ENCODE peak calls at places on chromosomes 13 and 19, in seven cellular contexts. A is smooth muscle cell of the brain vasculature; Q is stimulated activated CD8-positive, alpha-beta memory T cell treated with anti-CD3 and anti-CD28 coated beads, Interleukin-4, amount 100 ng/mL, for 4 hours; K is RWPE1; C is NCI-H2081; H is GM12865; I is progenitor cell of endocrine pancreas. L is an unnamed sample.
A peak's percentile ranks its signal among the peaks of the same experiment; 100 is the strongest.

GRCh38 chr13:40986328-40986856 is 32.7 kb downstream of the ELF1 start:
- DNase-seq in C (no peak), I (no peak), Q (no peak), H (no peak), A (no peak), K (no peak), L (no peak)

GRCh38 chr19:35140898-35141626 is 2.0 kb upstream of the FXYD7 start:
- DNase-seq in Q (peak; percentile 93), A (no peak), I (peak; percentile 70), H (peak; percentile 92), K (peak; percentile 99), C (peak; percentile 30), L (peak; percentile 93)

GRCh38 chr19:18795540-18795939 is 4.4 kb upstream of the COMP start:
- DNase-seq in C (no peak), H (no peak), K (no peak), A (no peak), I (no peak), Q (no peak), L (no peak)

GRCh38 chr19:6983448-6983847 is 37.8 kb downstream of the MBD3L2B start:
- DNase-seq in C (no peak), H (no peak), K (no peak), I (no peak), A (no peak), Q (no peak), L (no peak)

GRCh38 chr13:36369268-36370107 is 23.3 kb upstream of the SPART start:
- DNase-seq in K (no peak), A (no peak), Q (no peak), I (no peak), C (no peak), H (no peak), L (no peak)

GRCh38 chr19:17824339-17824738 is 3.0 kb upstream of the INSL3 start:
- DNase-seq in C (no peak), I (no peak), A (no peak), K (no peak), H (no peak), Q (no peak), L (no peak)

GRCh38 chr13:102536695-102537485 is 59.9 kb upstream of the TPP2 start:
- DNase-seq in Q (no peak), A (no peak), K (no peak), H (no peak), I (no peak), C (peak; percentile 8), L (no peak)

GRCh38 chr19:40862333-40862732 is 12.1 kb upstream of the CYP2A6 start:
- DNase-seq in C (no peak), H (no peak), Q (no peak), A (no peak), K (no peak), I (no peak), L (no peak)

GRCh38 chr19:35470128-35470527 is 20.1 kb downstream of the KRTDAP start:
- DNase-seq in Q (no peak), K (no peak), H (no peak), I (no peak), A (no peak), C (no peak), L (no peak)

GRCh38 chr13:90686438-90686837 is 661.0 kb upstream of the MIR17HG start:
- DNase-seq in H (no peak), C (no peak), I (no peak), A (no peak), K (peak; percentile 58), Q (no peak), L (peak; percentile 61)

GRCh38 chr19:34976611-34977010 is 12.6 kb upstream of the ZNF792 start:
- DNase-seq in I (no peak), H (no peak), C (no peak), K (no peak), Q (no peak), A (no peak), L (no peak)